ENCODE peak calls at places on chromosome 19, in four cellular contexts. S is psoas muscle; H is HepG2; O is naive thymus-derived CD4-positive, alpha-beta T cell. D is an unnamed sample. For H3K4me1 and H3K27me3, the result is how much of the 10 kb centered on the place peaks cover.

GRCh38 chr19:52941941-52942370 is 18.7 kb upstream of the ZNF888 start:
- DNase-seq in O (no peak), S (peak), H (no peak), D (no peak)

GRCh38 chr19:47036233-47036651 is 12.2 kb downstream of the TMEM160 start:
- DNase-seq in S (no peak), O (no peak), H (no peak), D (no peak)

GRCh38 chr19:48424694-48425219 is 21.0 kb upstream of the GRWD1 start:
- DNase-seq in S (no peak), H (no peak), O (no peak), D (no peak)

GRCh38 chr19:30557927-30558557 is 185.9 kb downstream of the ZNF536 start:
- DNase-seq in O (no peak), H (no peak), S (no peak), D (no peak)

GRCh38 chr19:41588497-41589209 is 12.7 kb downstream of the CEACAM21 start:
- DNase-seq in S (no peak), H (peak), O (peak), D (no peak)

GRCh38 chr19:38273499-38273898 is 9.1 kb downstream of the SPINT2 start:
- DNase-seq in O (no peak), H (no peak), S (no peak), D (no peak)

GRCh38 chr19:13089139-13089856 is 13.4 kb downstream of the LYL1 start:
- DNase-seq in H (peak), S (no peak), O (no peak), D (no peak)

GRCh38 chr19:28217064-28217463 is 995.9 kb downstream of the UQCRFS1 start:
- DNase-seq in H (no peak), S (no peak), O (no peak), D (no peak)

GRCh38 chr19:5547881-5548280 is 19.9 kb downstream of the TINCR start:
- DNase-seq in S (no peak), O (no peak), H (peak), D (no peak)

GRCh38 chr19:46466536-46467199 is 4.7 kb downstream of the PNMA8A start:
- DNase-seq in O (no peak), S (peak), H (no peak), D (no peak)

GRCh38 chr19:10761443-10762242 is 43.8 kb downstream of the DNM2 start:
- DNase-seq in H (no peak), O (no peak), S (no peak), D (no peak)

GRCh38 chr19:15584095-15584494 is 30.9 kb upstream of the CYP4F8 start:
- DNase-seq in O (no peak), H (no peak), S (no peak), D (no peak)

GRCh38 chr19:39596911-39597310 is 5.4 kb upstream of the LGALS13 start:
- DNase-seq in O (no peak), S (no peak), H (no peak), D (no peak)

GRCh38 chr19:32200312-32201038 is 144.9 kb upstream of the ZNF507 start:
- DNase-seq in S (no peak), O (no peak), H (no peak), D (no peak)

GRCh38 chr19:38219221-38219620 is 4.8 kb downstream of the DPF1 start:
- DNase-seq in S (no peak), H (no peak), O (no peak), D (no peak)

GRCh38 chr19:58555369-58555885 is 522 bp upstream of the CHMP2A start:
- DNase-seq in S (no peak), O (no peak), H (no peak), D (peak)

GRCh38 chr19:31107096-31107495 is 242.1 kb downstream of the TSHZ3 start:
- DNase-seq in O (no peak), H (no peak), S (no peak), D (no peak)

GRCh38 chr19:41430907-41431306 is 3.7 kb upstream of the B3GNT8 start:
- DNase-seq in O (no peak), H (no peak), S (no peak), D (no peak)

GRCh38 chr19:35459414-35460082 is 11.5 kb downstream of the FFAR2 start:
- DNase-seq in H (peak), O (no peak), S (peak), D (no peak)

GRCh38 chr19:10655457-10656312 is 1.5 kb downstream of the ILF3 start:
- DNase-seq in O (no peak), S (no peak), H (peak), D (no peak)

GRCh38 chr19:34172661-34173144 is 399 bp downstream of the LSM14A start:
- DNase-seq in S (no peak), H (no peak), O (peak), D (no peak)

GRCh38 chr19:34171877-34172660 is at the start of gene LSM14A:
- DNase-seq in H (peak), S (peak), O (peak), D (peak)

GRCh38 chr19:34171539-34171876 is 796 bp upstream of the LSM14A start:
- DNase-seq in O (no peak), S (no peak), H (no peak), D (no peak)

GRCh38 chr19:34176581-34176980 is 4.3 kb downstream of the LSM14A start:
- DNase-seq in O (no peak), S (no peak), H (no peak), D (no peak)

DNA sequence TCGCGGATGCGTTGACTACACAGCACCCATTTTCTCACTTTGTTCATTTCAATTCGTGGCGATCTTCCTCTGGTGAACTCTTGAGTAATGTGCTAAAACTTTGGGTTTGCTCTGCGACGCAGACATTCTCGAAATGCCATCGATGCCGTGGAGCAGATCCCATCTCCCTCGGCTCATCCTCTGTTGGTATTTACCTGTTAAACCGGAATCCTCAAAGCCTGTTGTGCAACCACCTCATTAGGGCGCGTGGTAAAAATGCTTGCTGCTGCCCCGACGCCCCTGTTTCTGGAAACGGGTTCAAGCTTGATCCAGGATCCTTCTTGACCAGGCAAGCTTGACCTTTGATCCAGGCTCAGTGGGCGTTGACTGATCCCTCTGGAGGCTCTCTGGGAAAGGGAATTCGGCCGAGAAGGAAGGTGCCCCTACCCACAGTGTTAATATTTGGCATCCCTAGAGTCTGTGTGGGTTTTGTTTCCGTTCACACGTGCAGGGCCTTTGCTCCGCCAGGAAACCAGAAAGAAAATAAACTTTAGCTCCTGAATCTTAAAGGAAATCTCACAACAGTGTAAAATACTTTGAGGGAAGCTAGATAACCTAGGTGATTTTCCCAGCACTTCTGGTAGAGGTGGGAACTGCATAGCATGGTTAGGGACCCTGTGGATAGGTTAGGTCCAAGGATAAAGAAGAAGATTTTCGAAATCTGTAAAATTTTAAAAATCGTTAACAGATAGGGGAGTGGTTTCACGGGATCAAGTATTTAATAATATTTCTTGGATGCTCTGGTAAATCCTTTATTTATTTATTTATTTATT is 1.0 kb downstream of the LSM14A start:
- DNase-seq in H (peak), O (peak), S (peak), D (no peak)
- H3K4me1 ChIP-seq in H (half or more), O (under half), S (half or more), D (half or more)

GRCh38 chr19:709196-709964 is 645 bp downstream of the PALM start:
- DNase-seq in S (no peak), H (no peak), O (no peak), D (no peak)
- H3K4me3 ChIP-seq in S (peak), H (peak), O (no peak), D (no peak)

DNA sequence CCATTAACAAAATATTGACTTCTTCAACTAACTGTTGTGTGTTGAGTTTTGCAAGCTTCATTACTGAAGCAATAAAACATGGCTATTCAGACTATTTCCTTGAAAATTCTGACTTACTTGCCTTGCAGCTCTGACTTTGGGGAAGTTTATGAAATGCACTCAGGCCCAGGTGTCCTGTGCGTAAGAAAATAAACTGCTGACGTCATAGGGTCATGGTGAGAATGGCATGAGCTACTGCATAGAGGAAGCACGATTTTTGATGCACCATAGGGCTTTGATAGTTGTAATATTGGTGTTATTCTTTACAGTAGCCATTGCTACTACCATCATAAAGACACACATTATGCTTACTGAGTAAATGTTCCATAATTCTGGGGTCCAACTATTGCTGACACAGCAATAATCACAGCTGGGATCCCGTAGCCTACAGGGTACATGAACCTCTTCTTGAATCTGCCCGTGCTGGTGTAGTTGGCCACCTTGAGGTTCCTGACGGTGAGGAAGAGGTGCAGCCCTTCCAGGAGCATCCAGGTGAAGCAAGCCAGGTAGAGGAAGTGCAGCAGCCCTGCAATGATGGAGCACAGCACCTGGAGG is 57.9 kb downstream of the MBD3L2B start:
- DNase-seq in S (no peak), O (no peak), H (no peak), D (no peak)
- H3K27me3 ChIP-seq in S (under half), O (under half), H (under half), D (under half)

GRCh38 chr19:16588089-16588823 is 16.0 kb upstream of the SLC35E1 start:
- DNase-seq in O (peak), S (peak), H (no peak), D (peak)
- H3K4me1 ChIP-seq in O (half or more), S (half or more), H (under half), D (half or more)